ENCODE peak calls at places on chromosome 19, in six cellular contexts. One of them, this sample, is unnamed.

GRCh38 chr19:10936661-10937084 is 8.1 kb downstream of the TIMM29 start:
- DNase-seq in B cell: peak
- DNase-seq in fibroblast of the aortic adventitia: peak
- DNase-seq in cardiac fibroblast: peak
- DNase-seq in thoracic aorta: no peak
- DNase-seq in CD8-positive, alpha-beta T cell: peak
- DNase-seq in this sample: no peak

GRCh38 chr19:19460761-19461265 is 54.5 kb downstream of the TSSK6 start:
- DNase-seq in B cell: no peak
- DNase-seq in fibroblast of the aortic adventitia: peak
- DNase-seq in cardiac fibroblast: peak
- DNase-seq in thoracic aorta: no peak
- DNase-seq in CD8-positive, alpha-beta T cell: peak
- DNase-seq in this sample: peak

GRCh38 chr19:13756210-13756609 is 8.1 kb upstream of the MRI1 start:
- DNase-seq in B cell: no peak
- DNase-seq in CD8-positive, alpha-beta T cell: no peak
- DNase-seq in cardiac fibroblast: no peak
- DNase-seq in thoracic aorta: no peak
- DNase-seq in fibroblast of the aortic adventitia: no peak
- DNase-seq in this sample: no peak

GRCh38 chr19:43902399-43902798 is 32.7 kb downstream of the ZNF45 start:
- DNase-seq in B cell: no peak
- DNase-seq in CD8-positive, alpha-beta T cell: no peak
- DNase-seq in fibroblast of the aortic adventitia: no peak
- DNase-seq in thoracic aorta: no peak
- DNase-seq in cardiac fibroblast: no peak
- DNase-seq in this sample: no peak

GRCh38 chr19:39831679-39832078 is 2.3 kb downstream of the DYRK1B start:
- DNase-seq in CD8-positive, alpha-beta T cell: no peak
- DNase-seq in cardiac fibroblast: no peak
- DNase-seq in fibroblast of the aortic adventitia: no peak
- DNase-seq in thoracic aorta: no peak
- DNase-seq in B cell: no peak
- DNase-seq in this sample: no peak

GRCh38 chr19:28731113-28731512 is 481.8 kb downstream of the UQCRFS1 start:
- DNase-seq in cardiac fibroblast: no peak
- DNase-seq in CD8-positive, alpha-beta T cell: no peak
- DNase-seq in fibroblast of the aortic adventitia: no peak
- DNase-seq in B cell: no peak
- DNase-seq in thoracic aorta: no peak
- DNase-seq in this sample: no peak

GRCh38 chr19:10747271-10747670 is 29.4 kb downstream of the DNM2 start:
- DNase-seq in thoracic aorta: no peak
- DNase-seq in cardiac fibroblast: no peak
- DNase-seq in fibroblast of the aortic adventitia: no peak
- DNase-seq in B cell: no peak
- DNase-seq in CD8-positive, alpha-beta T cell: peak
- DNase-seq in this sample: no peak

GRCh38 chr19:49556412-49557398 is 23.7 kb downstream of the NOSIP start:
- DNase-seq in thoracic aorta: no peak
- DNase-seq in fibroblast of the aortic adventitia: no peak
- DNase-seq in B cell: no peak
- DNase-seq in CD8-positive, alpha-beta T cell: peak
- DNase-seq in cardiac fibroblast: no peak
- DNase-seq in this sample: no peak

GRCh38 chr19:3801412-3802096 is 15.4 kb upstream of the MATK start:
- DNase-seq in cardiac fibroblast: no peak
- DNase-seq in B cell: no peak
- DNase-seq in thoracic aorta: no peak
- DNase-seq in CD8-positive, alpha-beta T cell: peak
- DNase-seq in fibroblast of the aortic adventitia: peak
- DNase-seq in this sample: peak

GRCh38 chr19:54806516-54806838 is 3.1 kb downstream of the KIR2DL4 start:
- DNase-seq in thoracic aorta: no peak
- DNase-seq in CD8-positive, alpha-beta T cell: no peak
- DNase-seq in fibroblast of the aortic adventitia: no peak
- DNase-seq in B cell: no peak
- DNase-seq in cardiac fibroblast: no peak
- DNase-seq in this sample: no peak

GRCh38 chr19:57815247-57816075 is 748 bp upstream of the ZNF552 start:
- DNase-seq in B cell: no peak
- DNase-seq in cardiac fibroblast: no peak
- DNase-seq in CD8-positive, alpha-beta T cell: no peak
- DNase-seq in thoracic aorta: no peak
- DNase-seq in fibroblast of the aortic adventitia: no peak
- DNase-seq in this sample: no peak

GRCh38 chr19:23002690-23003422 is at the start of gene ZNF728:
- DNase-seq in B cell: no peak
- DNase-seq in thoracic aorta: peak
- DNase-seq in cardiac fibroblast: peak
- DNase-seq in fibroblast of the aortic adventitia: no peak
- DNase-seq in CD8-positive, alpha-beta T cell: no peak
- DNase-seq in this sample: no peak

GRCh38 chr19:4722671-4723464 is 774 bp downstream of the DPP9 start:
- DNase-seq in fibroblast of the aortic adventitia: peak
- DNase-seq in CD8-positive, alpha-beta T cell: no peak
- DNase-seq in cardiac fibroblast: peak
- DNase-seq in thoracic aorta: no peak
- DNase-seq in B cell: no peak
- DNase-seq in this sample: peak

GRCh38 chr19:10690351-10690781 is 10.9 kb upstream of the QTRT1 start:
- DNase-seq in B cell: peak
- DNase-seq in thoracic aorta: no peak
- DNase-seq in fibroblast of the aortic adventitia: peak
- DNase-seq in cardiac fibroblast: peak
- DNase-seq in CD8-positive, alpha-beta T cell: no peak
- DNase-seq in this sample: no peak

DNA sequence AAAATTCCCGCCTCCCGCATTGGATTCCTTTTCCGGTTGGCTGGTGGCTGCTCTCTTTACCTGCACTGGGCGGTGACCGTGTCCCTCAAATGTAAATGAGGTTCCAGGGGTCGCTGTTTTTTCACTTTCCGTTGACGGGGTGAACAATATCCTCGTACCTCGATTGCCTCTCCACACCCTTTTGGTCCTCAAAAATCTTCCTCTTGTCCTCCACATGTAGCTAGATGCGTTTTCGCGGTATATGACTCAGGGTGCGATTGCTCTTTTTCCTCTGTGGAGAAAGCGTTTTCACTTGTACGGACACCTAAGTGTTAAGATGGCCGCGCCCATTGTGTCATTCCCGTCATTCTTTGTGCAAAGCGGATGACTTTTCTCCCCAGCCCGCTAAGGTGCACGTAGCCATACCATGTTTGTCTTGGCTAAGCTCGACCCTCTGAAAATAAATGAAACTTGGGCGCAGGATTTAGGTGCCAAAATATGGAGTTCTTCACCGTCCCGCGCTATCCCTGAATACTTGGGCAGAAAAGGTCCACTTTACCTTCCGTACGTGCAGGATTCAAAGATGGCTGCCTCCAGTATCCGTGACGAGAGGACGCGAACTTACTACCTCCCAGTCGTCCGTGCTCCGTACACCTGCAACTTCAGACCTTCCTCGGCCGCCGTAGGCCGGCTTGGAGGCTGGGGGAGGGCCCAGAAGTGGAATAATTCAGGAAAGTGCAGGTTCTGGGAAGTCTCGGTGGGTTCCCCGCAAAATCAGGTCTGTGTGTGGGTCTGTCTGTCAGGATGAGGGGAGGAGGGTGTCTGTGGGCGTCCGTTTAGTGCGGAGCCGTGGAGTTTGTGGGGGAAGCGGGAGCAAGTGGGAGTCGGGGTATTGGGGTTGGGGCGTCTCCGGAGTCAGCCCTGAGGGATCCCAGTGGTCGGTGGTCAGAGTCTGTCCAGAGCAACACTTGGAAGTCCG is at the start of gene ZNF613:
- DNase-seq in CD8-positive, alpha-beta T cell: peak
- DNase-seq in B cell: peak
- DNase-seq in cardiac fibroblast: peak
- DNase-seq in thoracic aorta: peak
- DNase-seq in fibroblast of the aortic adventitia: peak
- DNase-seq in this sample: peak
- TF ChIP-seq CTCF in CD8-positive, alpha-beta T cell: no peak
- TF ChIP-seq CTCF in B cell: peak
- TF ChIP-seq CTCF in cardiac fibroblast: peak
- TF ChIP-seq CTCF in thoracic aorta: no peak
- TF ChIP-seq CTCF in fibroblast of the aortic adventitia: peak
- TF ChIP-seq CTCF in this sample: peak

GRCh38 chr19:56085571-56086275 is 35.4 kb downstream of the ZNF787 start:
- DNase-seq in thoracic aorta: no peak
- DNase-seq in CD8-positive, alpha-beta T cell: no peak
- DNase-seq in cardiac fibroblast: peak
- DNase-seq in B cell: no peak
- DNase-seq in fibroblast of the aortic adventitia: no peak
- DNase-seq in this sample: no peak
- TF ChIP-seq CTCF in thoracic aorta: no peak
- TF ChIP-seq CTCF in CD8-positive, alpha-beta T cell: no peak
- TF ChIP-seq CTCF in cardiac fibroblast: no peak
- TF ChIP-seq CTCF in B cell: no peak
- TF ChIP-seq CTCF in fibroblast of the aortic adventitia: no peak
- TF ChIP-seq CTCF in this sample: no peak

GRCh38 chr19:48203794-48204628 is 33.5 kb downstream of the ZSWIM9 start:
- DNase-seq in thoracic aorta: peak
- DNase-seq in B cell: peak
- DNase-seq in fibroblast of the aortic adventitia: peak
- DNase-seq in CD8-positive, alpha-beta T cell: peak
- DNase-seq in cardiac fibroblast: peak
- DNase-seq in this sample: peak
- TF ChIP-seq CTCF in thoracic aorta: no peak
- TF ChIP-seq CTCF in B cell: no peak
- TF ChIP-seq CTCF in fibroblast of the aortic adventitia: no peak
- TF ChIP-seq CTCF in CD8-positive, alpha-beta T cell: no peak
- TF ChIP-seq CTCF in cardiac fibroblast: no peak
- TF ChIP-seq CTCF in this sample: no peak

DNA sequence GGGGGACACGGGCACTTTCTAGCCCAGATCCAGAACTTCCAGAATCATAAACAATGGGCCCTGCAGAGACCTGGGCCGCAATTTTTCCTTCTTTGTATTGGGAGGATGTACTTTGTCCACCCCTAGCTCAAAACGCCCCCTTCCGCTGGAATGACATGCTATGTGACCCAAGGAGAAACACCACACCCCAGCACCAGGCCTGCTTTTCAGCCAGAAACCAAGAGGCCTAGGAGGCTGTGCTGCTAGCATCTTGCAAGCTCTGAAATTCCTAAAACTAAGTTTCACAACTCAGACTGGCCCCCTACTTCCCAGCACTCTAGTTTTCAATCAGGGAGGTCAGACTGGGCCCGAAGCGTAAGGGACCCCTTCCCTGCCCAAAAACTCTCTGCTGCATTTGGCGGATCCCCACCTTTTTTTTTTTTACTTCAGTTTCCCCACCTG is 538 bp downstream of the LSM4 start:
- DNase-seq in cardiac fibroblast: peak
- DNase-seq in fibroblast of the aortic adventitia: peak
- DNase-seq in thoracic aorta: no peak
- DNase-seq in CD8-positive, alpha-beta T cell: no peak
- DNase-seq in B cell: peak
- DNase-seq in this sample: no peak
- TF ChIP-seq CTCF in cardiac fibroblast: peak
- TF ChIP-seq CTCF in fibroblast of the aortic adventitia: peak
- TF ChIP-seq CTCF in thoracic aorta: no peak
- TF ChIP-seq CTCF in CD8-positive, alpha-beta T cell: no peak
- TF ChIP-seq CTCF in B cell: no peak
- TF ChIP-seq CTCF in this sample: no peak

GRCh38 chr19:42252365-42253244 is 2.3 kb downstream of the ERF start:
- DNase-seq in B cell: no peak
- DNase-seq in CD8-positive, alpha-beta T cell: no peak
- DNase-seq in cardiac fibroblast: peak
- DNase-seq in fibroblast of the aortic adventitia: peak
- DNase-seq in thoracic aorta: no peak
- DNase-seq in this sample: no peak

GRCh38 chr19:42254850-42255765 is at the start of gene ERF:
- DNase-seq in cardiac fibroblast: peak
- DNase-seq in thoracic aorta: peak
- DNase-seq in fibroblast of the aortic adventitia: peak
- DNase-seq in CD8-positive, alpha-beta T cell: peak
- DNase-seq in B cell: peak
- DNase-seq in this sample: peak

GRCh38 chr19:42255766-42256750 is 1.1 kb upstream of the ERF start:
- DNase-seq in B cell: no peak
- DNase-seq in CD8-positive, alpha-beta T cell: no peak
- DNase-seq in thoracic aorta: no peak
- DNase-seq in cardiac fibroblast: peak
- DNase-seq in fibroblast of the aortic adventitia: peak
- DNase-seq in this sample: no peak

GRCh38 chr19:42253245-42254082 is 1.5 kb downstream of the ERF start:
- DNase-seq in fibroblast of the aortic adventitia: no peak
- DNase-seq in cardiac fibroblast: no peak
- DNase-seq in CD8-positive, alpha-beta T cell: peak
- DNase-seq in thoracic aorta: no peak
- DNase-seq in B cell: peak
- DNase-seq in this sample: peak

GRCh38 chr19:42254083-42254849 is 662 bp downstream of the ERF start:
- DNase-seq in cardiac fibroblast: peak
- DNase-seq in fibroblast of the aortic adventitia: no peak
- DNase-seq in CD8-positive, alpha-beta T cell: peak
- DNase-seq in thoracic aorta: no peak
- DNase-seq in B cell: peak
- DNase-seq in this sample: peak
- TF ChIP-seq CTCF in cardiac fibroblast: no peak
- TF ChIP-seq CTCF in fibroblast of the aortic adventitia: no peak
- TF ChIP-seq CTCF in CD8-positive, alpha-beta T cell: no peak
- TF ChIP-seq CTCF in thoracic aorta: peak
- TF ChIP-seq CTCF in B cell: no peak
- TF ChIP-seq CTCF in this sample: no peak

DNA sequence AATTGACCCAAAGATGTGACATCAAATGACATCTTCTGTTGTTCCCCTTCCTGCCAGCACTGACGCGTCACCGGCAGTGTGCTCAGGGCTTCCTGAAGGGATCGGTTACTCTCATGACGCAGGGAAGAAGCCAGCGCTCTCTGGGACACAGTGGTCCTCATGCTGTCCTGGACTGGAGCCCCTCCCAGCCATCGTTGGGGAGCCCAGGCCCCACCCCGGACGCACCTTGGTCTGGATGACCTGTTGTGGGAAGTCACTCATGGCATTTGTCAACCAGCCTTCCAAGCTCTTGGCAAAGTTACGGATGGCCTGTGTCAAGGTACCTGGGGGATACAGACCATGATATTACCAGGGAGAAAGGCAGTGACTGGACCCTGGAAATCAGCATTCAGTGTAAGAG is 26.0 kb upstream of the RANBP3 start:
- DNase-seq in B cell: no peak
- DNase-seq in CD8-positive, alpha-beta T cell: no peak
- DNase-seq in thoracic aorta: no peak
- DNase-seq in fibroblast of the aortic adventitia: no peak
- DNase-seq in cardiac fibroblast: no peak
- DNase-seq in this sample: no peak
- TF ChIP-seq CTCF in B cell: no peak
- TF ChIP-seq CTCF in CD8-positive, alpha-beta T cell: no peak
- TF ChIP-seq CTCF in thoracic aorta: no peak
- TF ChIP-seq CTCF in fibroblast of the aortic adventitia: no peak
- TF ChIP-seq CTCF in cardiac fibroblast: no peak
- TF ChIP-seq CTCF in this sample: no peak

GRCh38 chr19:17037184-17037583 is 10.6 kb upstream of the CPAMD8 start:
- DNase-seq in cardiac fibroblast: no peak
- DNase-seq in thoracic aorta: no peak
- DNase-seq in B cell: no peak
- DNase-seq in fibroblast of the aortic adventitia: no peak
- DNase-seq in CD8-positive, alpha-beta T cell: no peak
- DNase-seq in this sample: no peak
- TF ChIP-seq CTCF in cardiac fibroblast: no peak
- TF ChIP-seq CTCF in thoracic aorta: no peak
- TF ChIP-seq CTCF in B cell: no peak
- TF ChIP-seq CTCF in fibroblast of the aortic adventitia: no peak
- TF ChIP-seq CTCF in CD8-positive, alpha-beta T cell: no peak
- TF ChIP-seq CTCF in this sample: no peak